ENCODE peak calls at places on chromosomes 6 and 20, in ten cellular contexts. X is left ventricle myocardium inferior, S is cardiac fibroblast, A is astrocyte of the spinal cord, Q is fibroblast of mammary gland, J is osteoblast, N is AG09309, B is neural progenitor cell, D is colonic mucosa, I is keratinocyte. E is an unnamed sample.

GRCh38 chr6:122555561-122555960 is 54.6 kb upstream of the PKIB start:
- DNase-seq in S (no peak), N (no peak), X (no peak), A (no peak), J (no peak), B (no peak), I (no peak), Q (no peak), D (no peak), E (no peak)

GRCh38 chr6:1498491-1499113 is 109.2 kb downstream of the FOXF2 start:
- DNase-seq in N (no peak), I (no peak), X (no peak), J (no peak), B (no peak), A (no peak), D (no peak), Q (peak), S (no peak), E (peak)

GRCh38 chr20:62043131-62043914 is 22.4 kb downstream of the TAF4 start:
- DNase-seq in N (no peak), D (no peak), J (peak), A (no peak), S (peak), B (no peak), I (no peak), X (peak), Q (peak), E (peak)

GRCh38 chr20:2693286-2693995 is 861 bp downstream of the EBF4 start:
- DNase-seq in Q (no peak), B (peak), I (no peak), N (no peak), S (no peak), J (peak), X (peak), D (no peak), A (no peak), E (no peak)

GRCh38 chr6:170114956-170115855 is 175.7 kb downstream of the DLL1 start:
- DNase-seq in S (peak), B (no peak), J (peak), Q (no peak), I (no peak), A (no peak), N (no peak), D (no peak), X (peak), E (no peak)

GRCh38 chr6:5592911-5593519 is 331.7 kb downstream of the FARS2 start:
- DNase-seq in I (no peak), Q (no peak), D (no peak), A (no peak), N (no peak), B (no peak), S (no peak), X (no peak), J (no peak), E (no peak)

GRCh38 chr6:6635869-6636268 is 47.3 kb downstream of the LY86 start:
- DNase-seq in X (no peak), A (no peak), S (no peak), I (no peak), B (no peak), J (no peak), D (no peak), N (no peak), Q (no peak), E (no peak)

GRCh38 chr6:38572186-38572813 is 67.4 kb downstream of the BTBD9 start:
- DNase-seq in Q (no peak), J (no peak), N (no peak), X (no peak), I (no peak), D (no peak), S (no peak), A (no peak), B (no peak), E (no peak)

GRCh38 chr20:10761786-10762185 is 88.0 kb upstream of the JAG1 start:
- DNase-seq in X (no peak), I (no peak), S (peak), J (peak), Q (no peak), B (no peak), D (no peak), N (no peak), A (peak), E (no peak)

GRCh38 chr20:47971321-47971781 is 186.1 kb upstream of the SULF2 start:
- DNase-seq in S (no peak), A (no peak), Q (no peak), D (no peak), X (no peak), B (no peak), J (no peak), I (no peak), N (no peak), E (no peak)

GRCh38 chr20:62143976-62144825 is 632 bp downstream of the SS18L1 start:
- DNase-seq in I (no peak), S (peak), D (peak), N (peak), Q (peak), A (peak), X (peak), J (peak), B (peak), E (peak)

GRCh38 chr20:16007164-16007563 is 566.1 kb downstream of the KIF16B start:
- DNase-seq in N (no peak), D (no peak), Q (no peak), X (no peak), A (no peak), J (no peak), S (no peak), B (no peak), I (no peak), E (no peak)

GRCh38 chr6:140879861-140880260 is 1252.9 kb upstream of the GJE1 start:
- DNase-seq in I (no peak), B (no peak), X (no peak), S (peak), A (peak), Q (peak), N (peak), D (no peak), J (peak), E (peak)

GRCh38 chr6:14339711-14340590 is 222.4 kb downstream of the CD83 start:
- DNase-seq in N (no peak), Q (no peak), S (peak), A (no peak), D (no peak), X (no peak), B (no peak), I (no peak), J (no peak), E (no peak)

GRCh38 chr20:32885952-32886351 is 27.2 kb downstream of the EFCAB8 start:
- DNase-seq in J (peak), X (no peak), D (no peak), N (no peak), B (no peak), A (no peak), Q (no peak), I (no peak), S (no peak), E (no peak)

GRCh38 chr20:22394583-22394982 is 189.8 kb downstream of the FOXA2 start:
- DNase-seq in A (no peak), D (no peak), I (no peak), X (no peak), B (no peak), Q (no peak), N (no peak), J (no peak), S (no peak), E (no peak)

GRCh38 chr6:154202334-154202733 is 154.3 kb downstream of the IPCEF1 start:
- DNase-seq in I (no peak), X (no peak), D (no peak), B (no peak), Q (no peak), S (no peak), J (no peak), A (no peak), N (no peak), E (no peak)

GRCh38 chr20:49856904-49857303 is 44.3 kb downstream of the SLC9A8 start:
- DNase-seq in D (no peak), A (no peak), X (no peak), I (no peak), S (no peak), B (no peak), J (no peak), Q (no peak), N (no peak), E (no peak)

GRCh38 chr6:52375780-52376556 is 14.0 kb downstream of the PAQR8 start:
- DNase-seq in D (no peak), N (no peak), X (no peak), B (no peak), Q (no peak), S (no peak), J (no peak), A (no peak), I (no peak), E (no peak)

GRCh38 chr20:36526521-36527011 is 14.8 kb upstream of the MYL9 start:
- DNase-seq in B (no peak), X (no peak), N (no peak), D (no peak), S (no peak), J (peak), Q (no peak), A (no peak), I (no peak), E (no peak)
- TF ChIP-seq CTCF in B (no peak), X (no peak), N (no peak), D (no peak), S (no peak), J (no peak), Q (no peak), A (no peak), I (no peak), E (no peak)

DNA sequence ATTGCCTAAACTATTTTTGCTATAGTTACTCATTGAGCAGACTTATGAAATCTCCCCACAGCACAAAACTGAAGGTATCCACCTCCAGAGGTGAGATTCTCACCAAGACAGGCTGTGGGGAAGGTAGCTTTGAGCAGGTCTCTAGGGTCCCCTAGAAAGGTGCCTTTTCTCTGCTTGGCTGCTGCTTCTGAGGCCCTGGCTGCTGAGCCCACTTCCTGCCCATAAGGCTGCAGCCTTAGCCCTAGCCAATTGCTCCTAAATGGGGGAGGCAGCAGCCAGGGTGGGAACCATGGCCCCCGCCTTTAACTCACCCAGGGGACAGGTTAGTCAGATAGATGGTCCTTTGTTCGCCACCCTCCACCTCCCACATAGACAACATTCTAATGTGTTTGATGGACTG is 3.6 kb downstream of the NT5E start:
- DNase-seq in J (no peak), N (no peak), Q (no peak), D (no peak), S (no peak), B (no peak), I (no peak), A (no peak), X (no peak), E (peak)
- H3K4me3 ChIP-seq in J (peak), N (peak), Q (no peak), D (no peak), S (no peak), B (no peak), I (peak), A (peak), X (no peak), E (no peak)

GRCh38 chr6:53734473-53735299 is 60.1 kb upstream of the LRRC1 start:
- DNase-seq in Q (peak), A (peak), X (peak), N (peak), J (peak), B (peak), S (peak), D (peak), I (peak), E (peak)
- TF ChIP-seq CTCF in Q (peak), A (peak), X (peak), N (peak), J (peak), B (peak), S (peak), D (peak), I (peak), E (peak)

GRCh38 chr6:7672066-7673062 is 53.5 kb upstream of the BMP6 start:
- DNase-seq in I (no peak), Q (peak), A (no peak), X (no peak), D (no peak), B (no peak), N (no peak), J (no peak), S (no peak), E (no peak)
- H3K4me3 ChIP-seq in I (no peak), Q (peak), A (no peak), X (peak), D (no peak), B (peak), N (peak), J (peak), S (no peak), E (no peak)

GRCh38 chr6:36539814-36540568 is 7.3 kb downstream of the STK38 start:
- DNase-seq in A (no peak), Q (no peak), J (no peak), B (no peak), S (no peak), X (no peak), N (no peak), I (no peak), D (no peak), E (no peak)
- TF ChIP-seq CTCF in A (no peak), Q (peak), J (no peak), B (no peak), S (no peak), X (peak), N (no peak), I (no peak), D (no peak), E (no peak)

DNA sequence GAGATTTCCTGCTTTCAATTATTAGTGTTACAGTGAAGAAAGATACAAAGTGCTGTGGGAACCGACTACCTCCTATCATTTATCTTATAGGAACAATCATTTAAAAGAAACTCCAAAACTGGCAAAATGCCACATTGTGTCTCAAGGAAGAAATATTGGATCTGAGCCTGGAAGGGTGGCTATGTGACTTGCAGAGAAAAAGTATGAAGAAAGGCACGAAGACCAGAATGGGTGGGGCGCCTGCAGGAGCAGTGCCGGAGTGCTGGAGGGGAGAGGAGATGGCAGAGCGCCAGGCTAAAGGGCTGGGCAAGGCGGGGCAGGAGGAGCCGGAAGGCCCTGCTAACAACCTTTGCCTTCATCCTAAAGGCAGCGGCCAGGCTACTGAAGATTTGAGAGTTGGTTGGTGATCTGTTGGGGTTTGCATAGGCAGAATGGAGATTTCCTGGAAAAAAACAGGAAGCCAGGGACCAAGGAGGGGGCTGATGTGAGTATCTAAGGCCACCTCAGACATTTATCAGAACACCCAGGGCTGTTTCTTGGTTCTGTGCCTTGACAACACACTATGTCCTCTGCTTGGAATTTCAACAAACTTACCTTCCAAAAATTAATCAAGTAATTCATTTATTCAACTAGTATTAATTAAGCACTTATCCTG is 125.6 kb downstream of the MAFB start:
- DNase-seq in I (peak), S (peak), J (no peak), D (peak), Q (peak), B (no peak), N (no peak), A (peak), X (no peak), E (no peak)
- H3K4me3 ChIP-seq in I (no peak), S (no peak), J (no peak), D (no peak), Q (no peak), B (no peak), N (no peak), A (no peak), X (no peak), E (no peak)

GRCh38 chr6:158142789-158143188 is 25.3 kb downstream of the SERAC1 start:
- DNase-seq in J (peak), N (peak), X (no peak), Q (peak), B (no peak), I (no peak), S (peak), A (peak), D (no peak), E (peak)

GRCh38 chr6:158149641-158150040 is 18.4 kb downstream of the SERAC1 start:
- DNase-seq in D (no peak), Q (peak), B (no peak), S (peak), N (no peak), I (no peak), J (peak), A (peak), X (no peak), E (peak)

GRCh38 chr6:158145940-158146339 is 22.1 kb downstream of the SERAC1 start:
- DNase-seq in S (no peak), B (no peak), I (no peak), Q (no peak), X (no peak), J (no peak), N (no peak), A (no peak), D (no peak), E (no peak)

DNA sequence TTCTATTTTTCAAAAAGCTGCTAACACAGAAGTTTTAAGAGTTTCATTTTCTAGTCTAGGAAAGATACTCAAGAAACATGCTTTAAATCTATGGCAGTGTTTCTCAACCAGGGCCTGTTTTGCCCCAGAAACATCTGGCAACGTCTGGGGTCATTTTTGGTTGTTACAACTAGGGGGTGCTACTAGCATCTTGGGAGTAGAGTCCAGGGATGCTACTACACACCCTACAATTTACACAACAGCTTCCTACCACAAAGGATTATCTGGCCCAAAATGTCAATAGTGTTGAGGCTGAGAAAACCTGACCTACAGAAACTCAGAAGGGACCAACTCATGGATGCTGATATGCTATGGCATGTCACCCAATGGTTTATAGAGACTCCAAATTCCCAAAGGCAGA is 24.4 kb downstream of the SERAC1 start:
- DNase-seq in Q (peak), X (no peak), A (no peak), B (peak), N (no peak), S (peak), D (no peak), I (no peak), J (peak), E (no peak)
- TF ChIP-seq CTCF in Q (peak), X (no peak), A (peak), B (peak), N (peak), S (peak), D (no peak), I (peak), J (peak), E (peak)

GRCh38 chr6:116268589-116269293 is 11.0 kb downstream of the TSPYL1 start:
- DNase-seq in D (no peak), Q (peak), N (peak), A (peak), J (no peak), X (no peak), B (peak), I (peak), S (peak), E (peak)
- H3K4me3 ChIP-seq in D (no peak), Q (no peak), N (no peak), A (no peak), J (no peak), X (no peak), B (no peak), I (no peak), S (no peak), E (no peak)

DNA sequence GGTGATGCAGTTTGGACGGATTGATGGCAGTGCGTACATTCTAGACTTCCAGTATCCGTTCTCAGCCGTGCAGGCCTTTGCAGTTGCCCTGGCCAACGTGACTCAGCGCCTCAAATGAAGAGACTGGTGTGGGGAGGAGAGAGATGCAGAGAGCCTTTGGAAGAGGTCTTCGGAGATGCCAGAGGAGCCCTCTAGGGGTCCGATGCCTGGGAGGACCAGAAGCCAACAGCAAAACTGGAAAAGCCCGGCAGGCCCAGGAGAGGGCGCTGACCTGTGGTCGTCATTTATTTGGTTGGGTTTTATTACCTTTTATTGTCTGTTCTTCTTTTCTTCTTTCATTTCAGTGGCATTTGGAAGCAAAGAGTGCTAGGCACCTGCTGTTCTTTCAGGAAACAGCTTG is 53.3 kb upstream of the TMEM181 start:
- DNase-seq in J (peak), D (no peak), S (no peak), X (no peak), A (peak), Q (no peak), N (no peak), B (peak), I (no peak), E (no peak)
- TF ChIP-seq CTCF in J (peak), D (no peak), S (no peak), X (no peak), A (peak), Q (peak), N (no peak), B (peak), I (no peak), E (peak)

E was measured in foreskin fibroblast.